ENCODE peak calls at places on chromosomes 6 and 20, in four cellular contexts. P is uterus, E is heart left ventricle, F is testis. C is an unnamed sample.

GRCh38 chr6:158654498-158654897 is 4.6 kb downstream of the SYTL3 start:
- DNase-seq in P (peak; percentile 85), F (peak; percentile 70), E (peak; percentile 91), C (peak; percentile 14)

GRCh38 chr6:160141001-160141726 is 19.5 kb downstream of the SLC22A1 start:
- DNase-seq in E (no peak), F (no peak), P (peak; percentile 62), C (no peak)

GRCh38 chr6:9484091-9484490 is 930.8 kb downstream of the TFAP2A start:
- DNase-seq in E (no peak), F (no peak), P (no peak), C (no peak)

GRCh38 chr20:1282966-1283365 is 16.9 kb downstream of the SNPH start:
- DNase-seq in E (no peak), F (no peak), P (no peak), C (no peak)

GRCh38 chr20:52219441-52219840 is 27.9 kb upstream of the ZFP64 start:
- DNase-seq in E (no peak), P (no peak), F (no peak), C (no peak)

GRCh38 chr20:23651117-23651516 is 13.4 kb upstream of the CST3 start:
- DNase-seq in F (no peak), P (no peak), E (no peak), C (no peak)

GRCh38 chr6:163564536-163564935 is 150.0 kb downstream of the QKI start:
- DNase-seq in E (no peak), P (no peak), F (no peak), C (no peak)

GRCh38 chr6:105363100-105363754 is 39.7 kb downstream of the PREP start:
- DNase-seq in F (peak; percentile 22), P (no peak), E (no peak), C (no peak)

GRCh38 chr6:25012657-25013056 is 76.9 kb upstream of the RIPOR2 start:
- DNase-seq in F (no peak), E (no peak), P (no peak), C (no peak)

GRCh38 chr6:41422156-41422555 is 86.7 kb downstream of the NCR2 start:
- DNase-seq in F (no peak), E (no peak), P (no peak), C (no peak)

GRCh38 chr6:21942910-21943309 is 349.4 kb downstream of the SOX4 start:
- DNase-seq in F (no peak), E (no peak), P (no peak), C (no peak)

GRCh38 chr20:51480507-51481270 is 61.8 kb downstream of the NFATC2 start:
- DNase-seq in E (no peak), P (no peak), F (no peak), C (no peak)

GRCh38 chr6:34005845-34006644 is 139.8 kb downstream of the GRM4 start:
- DNase-seq in E (no peak), P (no peak), F (no peak), C (no peak)

GRCh38 chr20:61135966-61136365 is 116.1 kb upstream of the CDH4 start:
- DNase-seq in E (no peak), F (no peak), P (no peak), C (no peak)

GRCh38 chr6:12602951-12603710 is 113.4 kb upstream of the PHACTR1 start:
- DNase-seq in P (no peak), E (peak; percentile 33), F (no peak), C (no peak)

GRCh38 chr6:30113843-30114242 is 953 bp upstream of the TRIM31 start:
- DNase-seq in F (no peak), P (no peak), E (no peak), C (no peak)

GRCh38 chr20:17543531-17543961 is 12.4 kb upstream of the BFSP1 start:
- DNase-seq in E (no peak), F (no peak), P (no peak), C (no peak)

GRCh38 chr6:155397172-155397705 is 58.4 kb downstream of the NOX3 start:
- DNase-seq in P (no peak), F (no peak), E (no peak), C (no peak)

GRCh38 chr20:48827880-48828733 is at the start of gene PREX1:
- DNase-seq in F (peak; percentile 74), P (peak; percentile 32), E (peak; percentile 86), C (no peak)

GRCh38 chr6:143673638-143674037 is 4.1 kb upstream of the PHACTR2 start:
- DNase-seq in F (no peak), P (peak; percentile 40), E (no peak), C (no peak)

GRCh38 chr20:1369970-1370369 is 22.9 kb downstream of the FKBP1A start:
- DNase-seq in P (no peak), E (no peak), F (no peak), C (no peak)

DNA sequence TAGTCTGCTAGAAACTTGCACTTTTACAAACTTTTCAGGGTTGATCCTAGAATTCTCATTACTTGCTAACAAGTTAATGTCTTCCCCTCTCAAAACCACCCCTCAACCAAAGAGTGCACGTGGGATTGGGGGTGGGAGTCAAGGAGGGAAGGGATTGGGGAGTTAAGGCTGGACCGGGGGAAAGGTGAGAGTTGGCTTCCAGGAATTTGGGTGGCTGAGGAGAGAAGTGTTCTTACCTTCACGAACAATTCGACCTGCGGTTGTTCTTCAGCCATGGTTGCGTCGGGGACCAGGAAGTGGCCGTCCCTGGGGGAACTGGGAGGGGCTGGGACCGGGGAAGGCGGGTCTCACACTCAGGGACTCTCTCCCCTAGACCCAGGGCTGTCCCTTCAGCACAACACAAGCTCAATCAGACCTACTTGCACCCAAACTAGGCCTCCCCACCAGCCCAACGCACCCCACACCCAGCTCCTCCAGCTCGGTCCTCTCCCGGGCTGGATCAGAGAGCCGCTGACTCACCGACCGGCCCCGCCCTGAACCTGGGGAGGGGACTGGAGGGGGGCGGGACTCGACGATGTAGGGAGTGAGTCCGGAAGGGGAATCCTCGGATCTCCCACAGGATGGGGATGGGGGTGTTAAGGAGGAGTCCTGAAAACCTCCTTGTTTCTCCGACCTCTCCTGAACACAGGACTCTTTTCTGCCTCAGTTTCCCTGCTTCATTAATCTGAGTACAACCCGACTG is at the start of gene CLIC1:
- DNase-seq in P (peak; percentile 93), F (peak; percentile 87), E (peak; percentile 89), C (no peak)
- TF ChIP-seq POLR2A in P (peak; percentile 94), F (peak; percentile 91), E (peak; percentile 95), C (peak; percentile 97)

DNA sequence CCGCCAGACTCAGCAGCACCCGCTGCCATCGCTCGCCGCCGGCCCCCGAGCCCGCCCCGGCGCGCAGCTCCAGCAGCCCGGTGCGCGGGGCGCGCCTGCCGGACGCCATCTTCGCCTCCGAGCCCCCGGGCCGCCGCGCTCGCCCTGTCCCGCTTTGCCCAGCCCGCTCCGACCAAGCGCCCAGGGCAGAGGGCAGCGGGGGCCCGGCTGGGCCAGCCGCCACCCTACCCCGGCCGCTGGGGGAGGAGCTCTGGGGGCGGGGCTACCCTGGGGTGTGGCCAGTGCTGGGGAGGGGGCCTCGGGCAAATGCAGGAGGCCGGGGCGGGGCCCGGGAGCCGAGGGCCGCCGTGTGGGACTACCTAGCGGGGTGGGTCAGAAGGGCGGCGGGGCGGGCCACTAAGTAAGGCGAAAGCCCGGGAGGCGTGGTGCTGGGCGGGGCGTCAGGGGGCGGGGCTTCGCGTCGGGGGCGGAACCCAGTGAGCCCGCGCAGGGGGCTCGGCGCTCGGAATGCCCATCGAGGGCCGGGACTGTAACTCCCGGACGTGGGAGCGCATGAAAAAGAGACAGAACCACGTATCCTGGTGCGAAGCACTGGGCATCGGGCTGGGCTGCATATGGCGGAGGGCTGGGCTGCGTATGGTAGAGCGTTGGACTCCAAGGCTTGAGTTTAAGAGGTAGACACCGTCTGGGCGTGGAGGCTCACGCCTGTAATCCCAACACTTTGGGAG is at the start of gene SNTA1:
- DNase-seq in E (peak; percentile 96), P (peak; percentile 95), F (peak; percentile 98), C (peak; percentile 64)
- H3K27ac ChIP-seq in E (peak within 1 kb of the TSS; percentile 86), P (peak within 1 kb of the TSS; percentile 89), F (peak within 1 kb of the TSS; percentile 50), C (peak within 1 kb of the TSS; percentile 85)

GRCh38 chr6:27866370-27867050 is 45.7 kb downstream of the OR2B2 start:
- DNase-seq in F (no peak), P (no peak), E (no peak), C (no peak)

GRCh38 chr6:27865952-27866369 is 46.2 kb downstream of the OR2B2 start:
- DNase-seq in F (peak; percentile 22), E (no peak), P (no peak), C (no peak)

GRCh38 chr6:27863962-27864905 is 48.0 kb downstream of the OR2B2 start:
- DNase-seq in P (peak; percentile 24), F (peak; percentile 48), E (peak; percentile 35), C (no peak)

GRCh38 chr6:27867051-27867940 is 44.9 kb downstream of the OR2B2 start:
- DNase-seq in E (peak; percentile 70), F (peak; percentile 79), P (no peak), C (no peak)

GRCh38 chr6:27864906-27865883 is 47.0 kb downstream of the OR2B2 start:
- DNase-seq in F (peak; percentile 83), E (peak; percentile 42), P (peak; percentile 60), C (peak; percentile 35)
- TF ChIP-seq POLR2A in F (no peak), E (peak; percentile 49), P (peak; percentile 40), C (peak; percentile 67)

GRCh38 chr20:62238569-62239277 is 402 bp downstream of the OSBPL2 start:
- DNase-seq in P (no peak), F (peak; percentile 31), E (no peak), C (no peak)

GRCh38 chr20:62237772-62238568 is at the start of gene OSBPL2:
- DNase-seq in F (peak; percentile 99), P (peak; percentile 98), E (peak; percentile 99), C (peak; percentile 96)

GRCh38 chr20:62240015-62240685 is 1.8 kb downstream of the OSBPL2 start:
- DNase-seq in P (no peak), E (no peak), F (no peak), C (no peak)

GRCh38 chr20:62241501-62241900 is 3.2 kb downstream of the OSBPL2 start:
- DNase-seq in F (no peak), E (no peak), P (no peak), C (no peak)

GRCh38 chr20:62239278-62239879 is 1.1 kb downstream of the OSBPL2 start:
- DNase-seq in F (peak; percentile 39), E (no peak), P (no peak), C (no peak)
- H3K27ac ChIP-seq in F (peak overlapping the region; percentile 58), E (peak overlapping the region; percentile 91), P (peak overlapping the region; percentile 82), C (peak overlapping the region; percentile 99)

GRCh38 chr6:36024154-36024760 is at the start of gene SLC26A8:
- DNase-seq in F (peak; percentile 18), E (no peak), P (no peak), C (no peak)
- TF ChIP-seq POLR2A in F (no peak), E (no peak), P (no peak), C (no peak)